ENCODE peak calls at places on chromosomes 2 and 18, in eight cellular contexts. G is neuronal stem cell, V is sigmoid colon, W is psoas muscle, U is adrenal gland, M is heart right ventricle, F is body of pancreas, J is left lung. S is an unnamed sample.

GRCh38 chr2:128654404-128654803 is 335.7 kb upstream of the HS6ST1 start:
- DNase-seq in J (peak; percentile 63), U (peak; percentile 25), F (no peak), V (no peak), G (no peak), M (no peak), W (no peak), S (no peak)

GRCh38 chr2:289362-290089 is 1.6 kb upstream of the ALKAL2 start:
- DNase-seq in U (peak; percentile 70), F (peak; percentile 71), W (no peak), M (no peak), G (no peak), J (no peak), V (no peak), S (peak; percentile 27)

GRCh38 chr2:117359266-117359970 is 455.1 kb upstream of the DDX18 start:
- DNase-seq in G (no peak), V (no peak), U (no peak), F (no peak), J (no peak), W (no peak), M (no peak), S (no peak)

GRCh38 chr2:172462393-172463381 is 35.3 kb downstream of the ITGA6 start:
- DNase-seq in W (no peak), J (no peak), M (no peak), U (no peak), V (no peak), F (no peak), G (no peak), S (no peak)

GRCh38 chr2:221166283-221166682 is 405.8 kb downstream of the EPHA4 start:
- DNase-seq in U (no peak), F (no peak), W (no peak), M (no peak), G (no peak), V (no peak), J (no peak), S (no peak)

GRCh38 chr2:121330921-121331320 is 45.9 kb upstream of the TFCP2L1 start:
- DNase-seq in G (no peak), M (no peak), U (peak; percentile 11), F (no peak), W (no peak), V (peak; percentile 35), J (no peak), S (no peak)

GRCh38 chr2:223846524-223846923 is 9.1 kb upstream of the AP1S3 start:
- DNase-seq in U (no peak), G (no peak), V (no peak), W (no peak), M (no peak), F (no peak), J (no peak), S (no peak)

GRCh38 chr2:51813245-51813644 is 781.3 kb upstream of the NRXN1 start:
- DNase-seq in M (no peak), V (no peak), G (no peak), F (no peak), W (no peak), J (no peak), U (no peak), S (no peak)

GRCh38 chr2:3661149-3661660 is 3.2 kb downstream of the ALLC start:
- DNase-seq in J (no peak), U (no peak), V (no peak), G (no peak), W (no peak), M (no peak), F (no peak), S (no peak)

GRCh38 chr2:109028738-109029443 is 39.9 kb upstream of the EDAR start:
- DNase-seq in J (no peak), W (no peak), F (no peak), M (no peak), V (no peak), G (no peak), U (no peak), S (no peak)

GRCh38 chr2:226256709-226257401 is 542.8 kb downstream of the IRS1 start:
- DNase-seq in V (no peak), F (no peak), U (no peak), J (no peak), M (no peak), G (no peak), W (no peak), S (no peak)

GRCh38 chr18:79687806-79688205 is 8.2 kb downstream of the CTDP1 start:
- DNase-seq in M (no peak), V (no peak), G (no peak), F (peak; percentile 82), W (no peak), U (no peak), J (no peak), S (no peak)

GRCh38 chr2:159712929-159713575 is 746 bp downstream of the MARCHF7 start:
- DNase-seq in F (no peak), M (no peak), J (no peak), V (no peak), W (no peak), G (no peak), U (no peak), S (no peak)

GRCh38 chr2:208978966-208979365 is 444.9 kb upstream of the MAP2 start:
- DNase-seq in J (no peak), M (no peak), F (no peak), V (no peak), G (no peak), W (no peak), U (no peak), S (no peak)

GRCh38 chr2:229572434-229573338 is 141.7 kb downstream of the DNER start:
- DNase-seq in W (no peak), U (no peak), M (no peak), V (no peak), F (no peak), J (no peak), G (no peak), S (no peak)

GRCh38 chr2:160906878-160907277 is 253.3 kb upstream of the TANK start:
- DNase-seq in J (no peak), F (no peak), V (no peak), M (no peak), U (no peak), W (no peak), G (no peak), S (no peak)

GRCh38 chr2:46144133-46144800 is 152.9 kb upstream of the EPAS1 start:
- DNase-seq in W (no peak), G (no peak), M (no peak), F (no peak), V (peak; percentile 10), J (no peak), U (no peak), S (no peak)

GRCh38 chr2:54465143-54465542 is 9.0 kb downstream of the SPTBN1 start:
- DNase-seq in M (no peak), W (no peak), J (no peak), F (no peak), V (no peak), G (no peak), U (no peak), S (peak; percentile 67)

GRCh38 chr2:31354837-31355236 is 59.7 kb downstream of the XDH start:
- DNase-seq in V (no peak), M (no peak), G (no peak), F (no peak), U (no peak), W (no peak), J (no peak), S (no peak)

GRCh38 chr2:144012304-144012703 is 507.6 kb downstream of the ZEB2 start:
- DNase-seq in V (no peak), G (no peak), J (no peak), F (no peak), U (no peak), W (no peak), M (no peak), S (no peak)

GRCh38 chr2:119735565-119735964 is 24.2 kb upstream of the PTPN4 start:
- DNase-seq in G (no peak), M (no peak), J (no peak), W (no peak), U (no peak), F (no peak), V (no peak), S (no peak)

GRCh38 chr2:9757430-9758287 is 85.6 kb upstream of the TAF1B start:
- DNase-seq in W (peak; percentile 73), G (no peak), F (no peak), J (no peak), V (no peak), U (no peak), M (no peak), S (peak; percentile 35)
- H3K4me3 ChIP-seq in W (peak overlapping the region; percentile 57), G (no peak overlapping the region), F (no peak overlapping the region), J (peak overlapping the region; percentile 11), V (peak overlapping the region; percentile 31), U (peak overlapping the region; percentile 29), M (peak overlapping the region; percentile 22), S (no peak overlapping the region)

DNA sequence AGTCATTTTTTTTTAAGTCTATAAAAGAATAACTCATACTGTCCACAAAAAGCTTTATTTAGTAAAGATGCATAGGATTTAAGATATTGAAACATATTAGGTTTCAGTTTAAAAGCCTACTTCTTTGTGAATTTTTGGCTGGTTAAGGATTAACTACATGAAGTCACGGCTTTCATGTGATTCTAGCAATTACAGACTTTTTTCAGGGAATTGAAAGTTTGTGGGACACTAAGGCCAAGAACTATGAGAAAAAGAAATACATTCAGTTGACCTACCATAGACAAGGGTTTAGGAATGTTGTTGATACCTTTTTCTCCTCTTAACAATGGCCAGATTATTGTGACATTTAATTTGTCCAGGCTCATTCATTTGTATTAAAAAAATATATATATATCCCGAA is 109.3 kb downstream of the MEIS1 start:
- DNase-seq in G (no peak), W (no peak), J (no peak), F (no peak), M (no peak), V (no peak), U (no peak), S (no peak)
- H3K36me3 ChIP-seq in G (no peaks in the 10 kb centered on the region), W (no peaks in the 10 kb centered on the region), J (no peaks in the 10 kb centered on the region), F (no peaks in the 10 kb centered on the region), M (no peaks in the 10 kb centered on the region), V (peaks cover 18% of the 10 kb centered on the region), U (peaks cover 11% of the 10 kb centered on the region), S (no peaks in the 10 kb centered on the region)

DNA sequence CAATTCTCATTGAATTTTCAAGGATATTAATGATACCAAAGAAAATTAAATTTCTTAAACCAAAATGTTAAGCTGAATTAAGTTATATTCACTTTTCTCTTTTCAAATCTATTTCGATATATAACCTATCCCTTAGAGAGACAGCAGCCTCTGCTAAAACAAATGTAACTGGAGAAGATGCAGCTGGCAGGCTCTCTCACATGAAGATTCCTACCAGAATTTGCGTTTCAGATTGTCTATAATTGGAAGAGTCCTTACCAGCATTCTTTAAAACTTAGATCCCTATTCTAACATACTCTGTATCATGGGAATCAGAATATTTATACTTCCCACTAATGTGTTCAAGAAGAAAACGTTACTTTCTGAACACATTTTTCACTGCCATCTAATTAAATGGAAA is 1.6 kb downstream of the PTPN2 start:
- DNase-seq in M (no peak), F (no peak), J (no peak), G (no peak), W (no peak), V (no peak), U (no peak), S (no peak)
- H3K4me3 ChIP-seq in M (peak overlapping the region; percentile 79), F (no peak overlapping the region), J (peak overlapping the region; percentile 67), G (no peak overlapping the region), W (peak overlapping the region; percentile 76), V (no peak overlapping the region), U (peak overlapping the region; percentile 93), S (no peak overlapping the region)

DNA sequence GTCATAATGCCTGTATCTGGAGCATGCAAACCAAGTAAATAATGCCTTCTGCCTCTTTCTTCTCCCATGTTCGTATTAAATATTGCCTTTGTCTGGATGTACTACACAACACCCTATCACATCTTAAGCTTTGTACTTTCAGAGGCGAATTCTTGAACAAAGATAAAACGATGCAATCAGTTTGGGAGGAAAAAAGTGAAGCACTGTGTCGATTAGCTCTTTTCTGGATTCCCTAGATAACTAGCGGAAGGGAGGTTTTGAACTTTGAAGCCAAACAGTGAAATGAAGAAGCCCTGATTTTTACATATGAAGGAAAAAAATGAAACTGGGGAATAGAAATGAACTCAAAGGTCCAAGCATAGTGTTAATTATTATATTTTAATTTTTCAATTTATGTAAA is 44.7 kb downstream of the CAVIN2 start:
- DNase-seq in U (no peak), W (no peak), J (no peak), V (no peak), M (no peak), F (no peak), G (no peak), S (no peak)
- H3K36me3 ChIP-seq in U (no peaks in the 10 kb centered on the region), W (no peaks in the 10 kb centered on the region), J (no peaks in the 10 kb centered on the region), V (no peaks in the 10 kb centered on the region), M (no peaks in the 10 kb centered on the region), F (no peaks in the 10 kb centered on the region), G (no peaks in the 10 kb centered on the region), S (no peaks in the 10 kb centered on the region)

S was measured in thyroid gland.